ENCODE peak calls at places on chromosomes 13 and 19, in eight cellular contexts. W is transverse colon; O is CD8-positive, alpha-beta memory T cell; A is sigmoid colon; N is right lobe of liver; R is lung; F is left ventricle myocardium inferior; Y is upper lobe of right lung. T is an unnamed sample. For H3K9me3 and H3K4me1, the result is how much of the 10 kb centered on the place peaks cover.

GRCh38 chr13:58097831-58098230 is 466.3 kb downstream of the PCDH17 start:
- DNase-seq in W (no peak), O (no peak), F (no peak), A (no peak), Y (no peak), R (no peak), N (no peak), T (no peak)

GRCh38 chr13:109274188-109274821 is 512.1 kb downstream of the IRS2 start:
- DNase-seq in Y (no peak), W (no peak), R (no peak), F (no peak), N (no peak), O (no peak), A (no peak), T (no peak)

GRCh38 chr19:45492627-45493470 is 4.0 kb downstream of the RTN2 start:
- DNase-seq in W (peak), Y (peak), A (peak), F (peak), R (no peak), N (no peak), O (no peak), T (peak)

GRCh38 chr19:47258434-47258833 is 2.1 kb downstream of the CCDC9 start:
- DNase-seq in R (no peak), Y (no peak), O (no peak), A (no peak), N (no peak), F (no peak), W (no peak), T (no peak)

GRCh38 chr13:52459668-52460067 is 4.4 kb downstream of the CKAP2 start:
- DNase-seq in Y (no peak), R (no peak), A (no peak), O (no peak), F (no peak), N (no peak), W (no peak), T (no peak)

GRCh38 chr19:47509973-47510372 is 4.9 kb downstream of the NAPA start:
- DNase-seq in O (no peak), Y (no peak), N (no peak), F (no peak), A (peak), W (no peak), R (no peak), T (no peak)

GRCh38 chr13:30865131-30866009 is 40.7 kb upstream of the MEDAG start:
- DNase-seq in A (peak), R (peak), Y (peak), W (peak), O (peak), N (peak), F (peak), T (peak)

GRCh38 chr19:1513492-1514294 is 874 bp upstream of the ADAMTSL5 start:
- DNase-seq in R (peak), Y (peak), W (peak), F (peak), N (peak), O (peak), A (no peak), T (peak)

GRCh38 chr13:32911506-32911905 is 104.7 kb upstream of the KL start:
- DNase-seq in A (no peak), F (no peak), O (no peak), W (no peak), Y (no peak), N (no peak), R (no peak), T (no peak)

GRCh38 chr13:35392768-35393167 is 83.7 kb downstream of the MAB21L1 start:
- DNase-seq in N (no peak), O (no peak), F (no peak), Y (no peak), R (no peak), A (no peak), W (no peak), T (no peak)

GRCh38 chr13:50386527-50387123 is 371.4 kb downstream of the KCNRG start:
- DNase-seq in A (no peak), R (no peak), W (no peak), F (peak), O (no peak), Y (no peak), N (peak), T (peak)

GRCh38 chr13:90686438-90686837 is 661.0 kb upstream of the MIR17HG start:
- DNase-seq in W (no peak), F (no peak), A (no peak), R (no peak), N (no peak), Y (no peak), O (no peak), T (peak)

GRCh38 chr19:6271721-6272410 is 7.9 kb downstream of the MLLT1 start:
- DNase-seq in N (peak), Y (peak), O (no peak), R (peak), F (peak), W (peak), A (peak), T (peak)

GRCh38 chr19:6387372-6387771 is 5.6 kb downstream of the GTF2F1 start:
- DNase-seq in Y (no peak), R (no peak), F (no peak), O (no peak), W (no peak), A (no peak), N (no peak), T (no peak)

GRCh38 chr19:6172074-6172863 is 36.8 kb downstream of the ACSBG2 start:
- DNase-seq in W (no peak), F (no peak), N (no peak), A (no peak), Y (no peak), O (no peak), R (no peak), T (no peak)

GRCh38 chr13:26025196-26025595 is 26.6 kb downstream of the SHISA2 start:
- DNase-seq in O (no peak), W (no peak), F (no peak), N (no peak), Y (no peak), A (no peak), R (no peak), T (no peak)

GRCh38 chr19:11208526-11209471 is 11.5 kb upstream of the KANK2 start:
- DNase-seq in F (no peak), O (no peak), Y (no peak), A (no peak), N (no peak), R (no peak), W (no peak), T (no peak)

GRCh38 chr13:56586966-56587365 is 553.8 kb upstream of the PRR20A start:
- DNase-seq in F (no peak), N (no peak), O (no peak), A (no peak), Y (no peak), W (no peak), R (no peak), T (no peak)

GRCh38 chr13:73945371-73945770 is 188.8 kb downstream of the KLF12 start:
- DNase-seq in R (no peak), F (no peak), W (no peak), A (no peak), O (no peak), N (no peak), Y (no peak), T (no peak)

GRCh38 chr13:27820524-27821482 is 28.5 kb downstream of the GSX1 start:
- DNase-seq in W (no peak), F (no peak), O (no peak), N (no peak), R (no peak), Y (no peak), A (no peak), T (no peak)

GRCh38 chr13:80454245-80454644 is 113.3 kb upstream of the SPRY2 start:
- DNase-seq in W (no peak), O (no peak), F (no peak), A (no peak), R (no peak), Y (no peak), N (no peak), T (no peak)

GRCh38 chr13:55566779-55567178 is 1573.9 kb upstream of the PRR20A start:
- DNase-seq in A (no peak), R (no peak), N (no peak), F (no peak), W (no peak), Y (no peak), O (no peak), T (no peak)

GRCh38 chr19:4851551-4852290 is 15.7 kb downstream of the PLIN3 start:
- DNase-seq in N (peak), A (peak), Y (peak), W (peak), F (peak), R (peak), O (peak), T (peak)

GRCh38 chr19:48878219-48879024 is 6.2 kb downstream of the PPP1R15A start:
- DNase-seq in W (no peak), A (no peak), R (no peak), F (no peak), Y (no peak), O (peak), N (no peak), T (peak)
- H3K4me3 ChIP-seq in W (no peak), A (no peak), R (no peak), F (no peak), Y (no peak), O (no peak), N (no peak), T (no peak)

GRCh38 chr13:85148009-85148408 is 651.2 kb downstream of the SLITRK6 start:
- DNase-seq in R (no peak), F (no peak), O (no peak), Y (no peak), A (no peak), N (no peak), W (no peak), T (no peak)
- H3K9me3 ChIP-seq in R (under half), F (under half), O (under half), Y (under half), A (under half), N (under half), W (under half), T (under half)

GRCh38 chr19:33292595-33293254 is 9.6 kb downstream of the CEBPA start:
- DNase-seq in W (peak), O (no peak), Y (peak), A (no peak), R (peak), F (no peak), N (peak), T (peak)

GRCh38 chr19:33295621-33296472 is 6.5 kb downstream of the CEBPA start:
- DNase-seq in F (no peak), W (no peak), R (no peak), A (peak), N (no peak), O (no peak), Y (no peak), T (no peak)

GRCh38 chr19:33296473-33297060 is 5.8 kb downstream of the CEBPA start:
- DNase-seq in O (no peak), R (no peak), N (peak), F (no peak), Y (peak), W (no peak), A (peak), T (no peak)

GRCh38 chr19:33293255-33294057 is 8.9 kb downstream of the CEBPA start:
- DNase-seq in A (no peak), N (peak), F (no peak), Y (peak), R (no peak), O (no peak), W (peak), T (no peak)

DNA sequence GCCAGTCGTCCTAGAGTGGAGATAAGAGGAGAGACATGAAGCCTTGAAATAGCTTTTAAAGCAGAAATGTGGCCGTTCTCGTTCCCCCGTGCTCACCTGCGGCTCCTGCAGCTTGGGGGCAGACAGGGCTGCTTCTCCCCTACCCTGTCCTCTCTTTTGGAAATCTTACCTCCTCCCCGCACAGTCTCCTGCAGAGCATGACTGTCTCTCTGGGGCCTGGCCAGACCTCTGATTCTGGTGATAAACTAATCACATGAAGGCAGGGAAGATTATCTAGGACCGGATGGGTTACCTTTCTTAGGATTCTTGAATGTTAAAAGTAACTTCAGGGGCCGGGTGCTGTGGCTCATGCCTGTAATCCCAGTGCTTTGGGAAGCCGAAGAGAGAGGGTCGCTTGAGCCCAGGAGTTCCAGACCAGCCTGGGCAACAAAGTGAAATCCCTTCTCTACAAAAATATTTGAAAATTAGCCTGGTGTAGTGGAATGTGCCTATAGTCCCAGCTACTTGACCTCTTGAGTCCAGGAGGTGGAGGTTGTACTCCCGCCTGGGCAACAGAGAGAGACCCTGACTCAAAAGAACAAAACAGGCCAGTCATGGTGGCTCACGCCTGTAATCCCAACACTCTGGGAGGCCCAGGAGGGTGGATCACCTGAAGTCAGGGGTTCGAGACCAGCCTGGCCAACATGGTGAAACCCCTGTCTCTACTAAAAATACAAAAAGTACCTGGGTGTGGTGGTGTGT is 8.1 kb downstream of the CEBPA start:
- DNase-seq in O (no peak), F (peak), W (no peak), R (no peak), A (no peak), Y (no peak), N (peak), T (no peak)
- H3K4me1 ChIP-seq in O (under half), F (under half), W (under half), R (under half), A (under half), Y (under half), N (under half), T (under half)

GRCh38 chr19:8519388-8519787 is 5.4 kb upstream of the ZNF414 start:
- DNase-seq in F (no peak), R (no peak), Y (no peak), A (no peak), W (no peak), N (no peak), O (no peak), T (no peak)

GRCh38 chr19:8513687-8514504 is at the start of gene ZNF414:
- DNase-seq in N (peak), W (peak), A (peak), R (peak), Y (peak), O (peak), F (peak), T (peak)

GRCh38 chr19:8518536-8518935 is 4.6 kb upstream of the ZNF414 start:
- DNase-seq in F (no peak), W (no peak), O (no peak), A (no peak), N (no peak), R (no peak), Y (no peak), T (no peak)

GRCh38 chr19:8515317-8515716 is 1.4 kb upstream of the ZNF414 start:
- DNase-seq in F (no peak), W (no peak), N (no peak), R (no peak), Y (peak), A (no peak), O (peak), T (no peak)

GRCh38 chr19:8517551-8518442 is 3.8 kb upstream of the ZNF414 start:
- DNase-seq in F (no peak), N (no peak), R (no peak), Y (no peak), A (no peak), O (peak), W (no peak), T (no peak)
- H3K4me3 ChIP-seq in F (no peak), N (no peak), R (no peak), Y (no peak), A (no peak), O (peak), W (no peak), T (no peak)

GRCh38 chr19:2578391-2578826 is 102.5 kb downstream of the GADD45B start:
- DNase-seq in N (no peak), O (no peak), A (peak), Y (peak), F (peak), R (no peak), W (peak), T (peak)
- H3K9me3 ChIP-seq in N (under half), O (under half), A (under half), Y (under half), F (under half), R (under half), W (under half), T (under half)

DNA sequence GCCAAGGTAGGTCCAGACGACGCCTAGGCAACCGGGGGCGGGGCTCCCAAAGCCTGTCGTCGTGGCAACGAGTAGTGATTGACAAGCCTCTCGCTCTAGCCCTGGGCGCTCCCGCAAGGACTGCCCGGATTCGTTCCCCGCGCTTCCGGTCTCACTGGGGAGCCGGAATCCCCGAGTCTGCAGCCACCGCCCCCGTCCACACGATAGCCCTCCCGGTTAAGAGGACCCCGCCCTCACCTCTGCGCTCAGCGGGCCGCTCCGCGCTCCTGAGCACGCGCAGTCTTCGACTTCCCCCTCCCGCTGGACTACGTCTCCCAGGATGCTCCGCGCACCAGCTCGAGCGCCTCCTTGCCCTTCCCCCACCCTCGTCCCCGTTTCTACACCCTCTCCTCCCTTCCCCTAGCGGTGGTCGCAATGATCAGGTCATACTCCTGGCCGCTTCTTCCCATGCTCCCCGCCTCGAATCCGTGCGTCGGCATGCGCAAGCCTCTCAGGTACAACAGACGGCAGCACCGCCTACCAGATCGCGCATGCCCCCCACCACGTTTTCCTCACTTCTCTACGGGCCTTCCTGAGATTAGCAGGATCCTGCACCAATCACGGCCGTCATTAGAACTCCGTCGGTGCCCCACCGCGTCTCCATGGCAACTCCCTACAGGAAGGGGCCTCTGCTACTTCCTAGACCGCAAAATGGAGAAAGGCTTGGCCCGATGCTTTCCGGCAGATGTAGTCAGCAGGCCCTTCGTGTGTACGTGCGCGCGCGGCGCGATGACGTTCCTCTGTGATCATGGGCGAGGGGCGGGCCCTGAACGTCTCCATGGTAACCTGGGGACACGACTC is at the start of gene MZF1:
- DNase-seq in A (peak), R (peak), F (peak), N (peak), O (peak), W (peak), Y (peak), T (peak)
- H3K4me1 ChIP-seq in A (under half), R (under half), F (under half), N (under half), O (under half), W (under half), Y (under half), T (under half)

GRCh38 chr13:98220188-98220765 is 43.2 kb upstream of the RNF113B start:
- DNase-seq in F (no peak), A (no peak), R (no peak), N (no peak), O (no peak), Y (no peak), W (no peak), T (no peak)
- H3K4me3 ChIP-seq in F (no peak), A (no peak), R (no peak), N (no peak), O (no peak), Y (no peak), W (no peak), T (no peak)

DNA sequence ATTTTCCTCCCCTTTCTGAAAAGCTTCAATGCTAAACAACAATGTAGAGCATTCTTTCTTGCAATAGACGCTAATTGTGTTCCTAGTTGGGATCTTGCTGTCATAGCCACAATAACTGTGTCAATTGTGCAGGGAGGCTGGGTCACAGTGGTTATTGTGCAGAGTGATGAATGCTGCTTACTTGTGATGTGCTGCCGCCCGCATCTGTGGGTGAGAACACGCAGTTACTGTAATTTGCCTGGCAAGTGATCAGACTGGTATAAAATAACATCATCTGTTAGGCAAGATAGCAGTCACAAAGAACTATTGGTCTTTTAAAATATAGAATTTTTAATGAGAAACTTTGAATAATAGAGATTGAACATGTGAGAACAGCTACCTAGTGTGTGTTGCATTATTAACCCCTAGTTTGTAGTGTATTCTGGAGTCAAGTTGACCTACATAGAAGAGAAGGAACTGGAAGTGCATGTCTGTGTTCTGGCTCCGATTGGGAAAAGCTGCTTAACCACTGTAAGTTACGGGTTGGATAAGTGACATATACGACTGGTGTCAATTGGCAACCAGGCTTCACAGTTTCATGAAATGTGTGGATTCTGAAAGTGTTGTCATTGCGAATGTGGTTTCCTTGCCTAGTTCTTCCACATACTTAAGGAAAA is 43.6 kb downstream of the SLAIN1 start:
- DNase-seq in A (no peak), W (no peak), N (no peak), O (no peak), F (no peak), R (no peak), Y (no peak), T (no peak)
- H3K9me3 ChIP-seq in A (under half), W (under half), N (under half), O (under half), F (under half), R (under half), Y (under half), T (under half)

T was measured in right cardiac atrium.